ENCODE peak calls at places on chromosomes 12 and 14, in six cellular contexts. M is IMR-90, W is endothelial cell of umbilical vein, H is HepG2, L is HCT116, Y is K562. N is an unnamed sample.

GRCh38 chr14:104551851-104552737 is 27.5 kb upstream of the C14orf180 start:
- DNase-seq in L (no peak), Y (no peak), H (no peak), W (no peak), M (no peak), N (peak; percentile 80)

GRCh38 chr14:60328588-60328987 is 79.6 kb downstream of the PPM1A start:
- DNase-seq in M (no peak), Y (no peak), W (no peak), H (no peak), L (no peak), N (no peak)

GRCh38 chr12:49345048-49345839 is 1.4 kb upstream of the DNAJC22 start:
- DNase-seq in W (no peak), M (no peak), L (no peak), Y (no peak), H (no peak), N (peak; percentile 91)

GRCh38 chr14:101121399-101122113 is 218.0 kb upstream of the RTL1 start:
- DNase-seq in H (no peak), M (no peak), Y (no peak), L (no peak), W (no peak), N (no peak)

GRCh38 chr12:27843714-27844245 is 63.7 kb upstream of the MANSC4 start:
- DNase-seq in L (no peak), W (no peak), H (peak; percentile 21), Y (peak; percentile 33), M (peak; percentile 84), N (no peak)

GRCh38 chr14:24789277-24789832 is 155.4 kb upstream of the GZMB start:
- DNase-seq in W (no peak), H (no peak), L (no peak), Y (no peak), M (no peak), N (no peak)

GRCh38 chr14:85188836-85189235 is 341.1 kb upstream of the FLRT2 start:
- DNase-seq in Y (no peak), H (no peak), L (no peak), W (no peak), M (no peak), N (no peak)

GRCh38 chr12:115507951-115508722 is 769.4 kb downstream of the MED13L start:
- DNase-seq in H (peak; percentile 94), Y (no peak), L (no peak), W (no peak), M (no peak), N (peak; percentile 31)

GRCh38 chr14:56808314-56809201 is 1.7 kb downstream of the OTX2 start:
- DNase-seq in W (no peak), M (no peak), L (no peak), H (no peak), Y (no peak), N (no peak)

GRCh38 chr12:57628280-57629191 is 4.5 kb downstream of the B4GALNT1 start:
- DNase-seq in L (no peak), M (no peak), H (no peak), Y (no peak), W (no peak), N (peak; percentile 37)

DNA sequence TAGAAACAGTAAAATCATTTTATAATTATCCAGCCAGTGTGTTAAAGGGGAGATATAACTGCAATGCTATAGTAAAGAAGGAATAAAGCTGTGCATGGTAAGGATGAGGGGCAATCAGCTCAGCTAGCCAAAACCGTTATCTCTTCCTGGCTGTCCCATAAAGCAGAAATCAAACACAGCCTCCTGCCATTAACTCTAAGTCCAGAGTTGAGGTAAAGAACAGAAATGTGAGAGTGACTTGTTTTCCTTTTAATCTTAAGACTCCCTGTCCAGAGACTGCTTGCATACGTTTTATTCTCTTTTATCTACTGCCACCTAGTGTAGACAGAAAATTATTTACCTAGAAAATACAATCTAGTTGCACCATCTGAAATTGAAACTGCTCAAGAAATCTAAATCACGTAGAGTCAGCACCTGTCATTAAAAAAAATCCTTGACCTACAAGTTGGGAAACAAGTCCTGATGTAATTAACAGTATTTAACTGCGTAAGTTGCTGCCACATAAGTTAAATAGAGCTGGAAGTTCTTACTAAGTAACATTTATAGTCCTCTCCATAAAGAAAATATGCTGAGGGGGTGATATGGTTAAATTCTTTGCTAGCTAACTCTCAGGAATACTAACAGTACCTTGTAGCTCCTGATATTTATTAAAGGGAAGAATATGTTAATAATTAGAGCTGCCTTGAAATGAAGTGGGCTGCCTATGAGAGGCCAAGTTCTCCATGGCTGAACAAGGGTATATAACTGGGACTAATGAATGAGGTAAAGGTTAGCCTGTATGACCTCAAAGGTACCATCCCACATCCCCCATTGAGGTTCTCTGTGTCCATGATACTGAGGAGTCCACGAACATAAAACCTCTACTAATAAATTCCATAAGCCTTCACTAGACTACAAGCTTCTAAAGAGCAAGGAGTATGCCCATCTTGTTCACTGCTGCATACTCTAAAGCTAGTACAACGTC is 62.7 kb downstream of the GALNT4 start:
- DNase-seq in W (peak; percentile 85), H (peak; percentile 44), L (peak; percentile 57), M (peak; percentile 82), Y (peak; percentile 14), N (peak; percentile 81)
- H3K4me3 ChIP-seq in W (no peak overlapping the region), H (no peak overlapping the region), L (no peak overlapping the region), M (peak overlapping the region; percentile 20), Y (no peak overlapping the region), N (peak overlapping the region; percentile 48)

DNA sequence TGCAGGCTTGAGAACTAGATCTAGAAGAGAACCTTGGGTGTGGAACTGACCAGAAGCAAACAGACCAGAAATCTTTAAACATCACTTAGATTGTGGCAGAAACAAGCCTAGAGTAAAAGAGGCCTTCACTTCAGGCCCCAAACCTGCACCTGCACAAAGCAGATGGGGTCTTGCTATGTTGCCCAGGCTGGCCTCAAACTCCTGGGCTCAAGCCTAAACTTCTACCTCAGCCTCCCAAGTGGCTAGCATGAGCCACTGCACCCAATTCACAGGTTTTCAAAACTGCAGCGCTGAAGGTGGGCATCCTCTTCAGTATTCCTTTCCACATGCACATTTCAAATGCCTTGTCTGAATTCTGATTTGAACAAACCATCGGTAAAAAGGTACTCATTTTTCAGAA is 19.9 kb downstream of the MOK start:
- DNase-seq in W (no peak), M (no peak), L (no peak), H (no peak), Y (no peak), N (no peak)
- H2AFZ ChIP-seq in W (no peak overlapping the region), M (no peak overlapping the region), L (no peak overlapping the region), H (no peak overlapping the region), Y (no peak overlapping the region), N (no peak overlapping the region)

DNA sequence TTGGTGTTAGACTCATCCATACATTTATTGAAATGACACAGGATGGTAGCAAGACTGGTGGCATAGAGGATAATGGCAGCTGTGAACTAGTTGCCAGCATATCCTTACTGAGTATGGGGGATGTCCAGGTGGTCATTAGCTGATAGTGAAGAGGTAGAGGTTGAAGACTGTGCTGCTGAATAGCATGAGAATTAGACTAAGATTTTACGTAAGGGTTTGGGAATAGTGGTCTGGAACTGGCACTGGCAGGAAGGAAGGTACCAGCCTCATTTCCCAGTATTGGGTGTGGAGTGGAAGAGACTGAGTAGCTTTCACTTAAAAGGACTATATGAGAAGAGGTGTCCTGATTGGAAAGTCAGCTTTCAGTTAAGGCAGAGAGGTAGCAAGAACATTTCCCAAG is 6.5 kb downstream of the ERC1 start:
- DNase-seq in H (no peak), Y (no peak), W (no peak), L (no peak), M (no peak), N (no peak)
- H3K4me3 ChIP-seq in H (no peak overlapping the region), Y (no peak overlapping the region), W (no peak overlapping the region), L (no peak overlapping the region), M (no peak overlapping the region), N (no peak overlapping the region)

DNA sequence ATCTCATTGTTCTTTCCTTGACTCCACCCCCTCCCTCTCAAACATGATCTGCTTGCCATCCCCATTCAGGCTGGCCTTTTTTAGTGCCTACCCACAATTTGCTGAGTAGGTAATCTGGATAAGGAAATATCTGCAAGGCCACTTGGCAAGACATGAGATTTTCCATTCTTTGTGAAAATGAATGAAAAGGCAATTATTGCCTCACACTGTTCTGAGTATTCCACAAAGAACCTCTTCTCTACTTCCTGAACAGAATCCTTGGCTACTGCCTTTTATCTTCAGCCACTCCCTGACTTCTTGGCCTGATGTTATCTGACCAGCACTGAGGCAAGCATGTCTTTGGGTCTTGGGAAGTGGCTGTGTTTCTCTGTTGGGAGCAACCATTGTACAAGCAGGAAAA is 263.2 kb upstream of the ATP2B1 start:
- DNase-seq in W (peak; percentile 69), M (no peak), Y (no peak), H (no peak), L (no peak), N (no peak)
- H2AFZ ChIP-seq in W (no peak overlapping the region), M (no peak overlapping the region), Y (no peak overlapping the region), H (no peak overlapping the region), L (no peak overlapping the region), N (no peak overlapping the region)

GRCh38 chr12:15216036-15216889 is 5.0 kb downstream of the RERG start:
- DNase-seq in W (no peak), H (no peak), Y (no peak), L (no peak), M (no peak), N (no peak)
- H3K4me3 ChIP-seq in W (no peak overlapping the region), H (no peak overlapping the region), Y (no peak overlapping the region), L (no peak overlapping the region), M (no peak overlapping the region), N (no peak overlapping the region)

GRCh38 chr12:53173085-53173715 is 7.3 kb upstream of the ZNF740 start:
- DNase-seq in Y (peak; percentile 5), W (no peak), L (no peak), H (no peak), M (peak; percentile 53), N (peak; percentile 95)
- H2AFZ ChIP-seq in Y (no peak overlapping the region), W (no peak overlapping the region), L (no peak overlapping the region), H (no peak overlapping the region), M (peak overlapping the region; percentile 92), N (peak overlapping the region; percentile 86)

GRCh38 chr12:24902521-24903304 is 46.2 kb downstream of the BCAT1 start:
- DNase-seq in Y (no peak), L (no peak), H (no peak), W (no peak), M (no peak), N (peak; percentile 75)
- H3K4me3 ChIP-seq in Y (no peak overlapping the region), L (no peak overlapping the region), H (no peak overlapping the region), W (peak overlapping the region; percentile 24), M (peak overlapping the region; percentile 53), N (peak overlapping the region; percentile 80)

DNA sequence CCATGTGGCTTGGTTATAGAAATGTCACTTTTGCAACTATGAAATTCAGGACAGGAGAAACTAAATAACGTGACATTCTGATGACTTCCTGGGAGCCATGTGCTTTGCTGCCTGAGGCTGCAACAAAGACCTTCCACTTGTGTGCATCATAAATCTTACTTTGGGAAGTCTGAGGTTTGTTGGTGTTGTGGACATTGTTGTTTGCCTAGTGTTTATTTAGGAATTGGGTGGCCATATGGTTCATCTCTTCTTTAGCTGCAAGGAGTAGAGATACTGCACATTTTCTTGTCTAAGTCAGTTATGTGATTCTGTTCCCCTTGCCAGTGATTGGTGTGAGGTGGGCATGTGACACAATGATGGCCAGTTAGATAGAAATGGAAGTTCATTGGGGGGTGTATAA is 167.3 kb upstream of the SSTR1 start:
- DNase-seq in W (no peak), H (no peak), Y (no peak), L (no peak), M (no peak), N (no peak)
- H2AFZ ChIP-seq in W (no peak overlapping the region), H (no peak overlapping the region), Y (no peak overlapping the region), L (no peak overlapping the region), M (no peak overlapping the region), N (no peak overlapping the region)